ENCODE peak calls at places on chromosomes 13 and 19, in ten cellular contexts. U is endothelial cell, J is Ammon's horn, R is stomach, S is LoVo, T is GM12865, Y is NCI-H748 treated with DMSO at 0.1 percent for 48 hours, K is GOT3, O is nephron progenitor cell, Z is suprapubic skin. Q is an unnamed sample.

GRCh38 chr19:39917561-39918182 is 16.8 kb downstream of the FCGBP start:
- DNase-seq in S (no peak), O (no peak), U (no peak), Y (no peak), K (no peak), T (no peak), R (peak; percentile 13), Z (no peak), J (no peak), Q (no peak)

GRCh38 chr19:4754248-4754647 is 30.6 kb upstream of the DPP9 start:
- DNase-seq in K (no peak), Y (no peak), R (no peak), Z (no peak), J (no peak), O (no peak), T (no peak), U (no peak), S (no peak), Q (no peak)

GRCh38 chr13:81888855-81889254 is 1547.9 kb upstream of the SPRY2 start:
- DNase-seq in S (no peak), U (no peak), J (no peak), R (no peak), T (no peak), Z (no peak), K (no peak), O (no peak), Y (no peak), Q (no peak)

GRCh38 chr19:50205681-50206138 is 2.3 kb downstream of the MYH14 start:
- DNase-seq in K (no peak), O (no peak), T (no peak), J (no peak), R (peak; percentile 85), Z (no peak), Y (peak; percentile 53), S (peak; percentile 71), U (no peak), Q (no peak)

GRCh38 chr19:12840091-12841079 is 2.1 kb downstream of the MAST1 start:
- DNase-seq in O (peak; percentile 98), K (peak; percentile 27), U (peak; percentile 83), T (peak; percentile 76), J (no peak), Y (no peak), Z (no peak), S (peak; percentile 67), R (peak; percentile 71), Q (no peak)

GRCh38 chr19:51081476-51081875 is 1.2 kb downstream of the KLK14 start:
- DNase-seq in Z (no peak), J (no peak), O (no peak), S (no peak), T (no peak), Y (no peak), R (no peak), K (no peak), U (no peak), Q (no peak)

GRCh38 chr13:79404361-79404760 is 1.7 kb downstream of the RBM26 start:
- DNase-seq in K (no peak), J (no peak), Z (no peak), R (no peak), T (peak; percentile 26), Y (no peak), U (no peak), O (no peak), S (no peak), Q (no peak)

GRCh38 chr19:12521996-12522395 is 29.3 kb downstream of the ZNF564 start:
- DNase-seq in Z (no peak), K (no peak), Y (peak; percentile 31), R (no peak), U (no peak), O (no peak), T (peak; percentile 26), J (no peak), S (no peak), Q (no peak)

GRCh38 chr13:36098080-36098479 is 33.1 kb downstream of the DCLK1 start:
- DNase-seq in K (no peak), R (no peak), Z (no peak), O (no peak), U (no peak), J (no peak), Y (no peak), T (no peak), S (no peak), Q (no peak)

GRCh38 chr19:10701955-10702307 is 692 bp downstream of the QTRT1 start:
- DNase-seq in T (peak; percentile 57), S (no peak), J (peak; percentile 28), R (no peak), U (peak; percentile 25), K (no peak), Y (no peak), O (peak; percentile 61), Z (no peak), Q (no peak)

GRCh38 chr13:74024856-74025255 is 109.3 kb downstream of the KLF12 start:
- DNase-seq in K (no peak), R (no peak), J (no peak), T (no peak), S (no peak), Z (no peak), Y (no peak), U (no peak), O (no peak), Q (no peak)

GRCh38 chr19:58381460-58382220 is 810 bp upstream of the ZNF837 start:
- DNase-seq in J (no peak), R (no peak), Z (no peak), T (no peak), Y (no peak), U (no peak), K (no peak), O (peak; percentile 22), S (no peak), Q (no peak)

GRCh38 chr13:78660130-78660857 is 1.3 kb upstream of the OBI1 start:
- DNase-seq in S (no peak), J (peak; percentile 10), R (no peak), T (peak; percentile 48), Y (no peak), O (no peak), K (no peak), U (peak; percentile 25), Z (no peak), Q (no peak)

GRCh38 chr19:57465680-57466381 is 8.9 kb upstream of the VN1R1 start:
- DNase-seq in T (peak; percentile 62), S (peak; percentile 8), Z (no peak), Y (peak; percentile 50), K (no peak), J (no peak), R (no peak), U (peak; percentile 15), O (no peak), Q (no peak)

GRCh38 chr19:1295169-1296012 is 9.7 kb downstream of the EFNA2 start:
- DNase-seq in Z (no peak), J (no peak), O (peak; percentile 82), K (no peak), S (no peak), R (no peak), T (no peak), Y (no peak), U (peak; percentile 61), Q (no peak)

GRCh38 chr13:105634059-105634458 is 901.4 kb downstream of the EFNB2 start:
- DNase-seq in J (no peak), Z (no peak), U (no peak), S (no peak), R (no peak), T (no peak), K (no peak), Y (no peak), O (no peak), Q (no peak)

GRCh38 chr13:113224486-113224885 is 15.1 kb downstream of the CUL4A start:
- DNase-seq in K (no peak), S (no peak), J (no peak), T (no peak), R (no peak), Y (no peak), U (no peak), O (no peak), Z (peak; percentile 44), Q (no peak)

GRCh38 chr13:29859971-29860370 is 9.6 kb upstream of the UBL3 start:
- DNase-seq in O (no peak), K (no peak), S (no peak), T (no peak), R (no peak), U (no peak), Z (no peak), J (no peak), Y (no peak), Q (no peak)

GRCh38 chr13:51006067-51006800 is 96.6 kb downstream of the RNASEH2B start:
- DNase-seq in J (no peak), R (no peak), Y (no peak), T (no peak), O (no peak), K (no peak), U (no peak), Z (no peak), S (no peak), Q (no peak)

GRCh38 chr13:113991191-113991669 is 17.4 kb upstream of the C13orf46 start:
- DNase-seq in J (peak; percentile 25), Z (peak; percentile 43), K (no peak), T (no peak), S (no peak), U (no peak), O (no peak), Y (no peak), R (no peak), Q (no peak)

GRCh38 chr13:71115301-71115700 is 751.7 kb downstream of the DACH1 start:
- DNase-seq in K (no peak), T (no peak), Y (no peak), S (no peak), U (no peak), J (no peak), Z (no peak), R (no peak), O (no peak), Q (no peak)

GRCh38 chr13:114015608-114016295 is 41.9 kb upstream of the C13orf46 start:
- DNase-seq in O (no peak), U (no peak), J (no peak), K (no peak), Y (no peak), R (peak; percentile 64), Z (no peak), T (no peak), S (no peak), Q (no peak)

GRCh38 chr13:39970177-39970846 is 314.9 kb downstream of the COG6 start:
- DNase-seq in Z (no peak), O (no peak), U (no peak), Y (no peak), K (no peak), T (peak; percentile 24), S (no peak), R (no peak), J (no peak), Q (no peak)

GRCh38 chr13:62185631-62186256 is 770.1 kb upstream of the PCDH20 start:
- DNase-seq in Z (no peak), S (no peak), U (no peak), K (no peak), Y (no peak), T (no peak), O (no peak), J (no peak), R (no peak), Q (no peak)